ENCODE peak calls at places on chromosomes 2 and 18, in five cellular contexts. A, S, K, N and T are unnamed samples.

GRCh38 chr2:121653035-121653434 is 3.8 kb upstream of the CLASP1 start:
- DNase-seq in A (no peak), S (no peak), K (no peak), N (no peak), T (no peak)

GRCh38 chr2:219851801-219852481 is 224.5 kb downstream of the SLC4A3 start:
- DNase-seq in A (no peak), S (no peak), K (peak), N (no peak), T (no peak)

GRCh38 chr2:158120664-158121063 is 19.0 kb downstream of the UPP2 start:
- DNase-seq in A (no peak), S (no peak), K (no peak), N (no peak), T (no peak)

GRCh38 chr2:61257446-61257845 is 95.5 kb downstream of the C2orf74 start:
- DNase-seq in A (no peak), S (no peak), K (no peak), N (no peak), T (no peak)

GRCh38 chr18:76357585-76358265 is 137.3 kb downstream of the ZNF516 start:
- DNase-seq in A (no peak), S (no peak), K (peak), N (no peak), T (no peak)

GRCh38 chr2:196252408-196253114 is 81.2 kb upstream of the STK17B start:
- DNase-seq in A (no peak), S (no peak), K (peak), N (no peak), T (no peak)

GRCh38 chr2:105919826-105920225 is 175.1 kb downstream of the NCK2 start:
- DNase-seq in A (no peak), S (peak), K (peak), N (no peak), T (no peak)

GRCh38 chr2:68878753-68879152 is 7.6 kb upstream of the BMP10 start:
- DNase-seq in A (no peak), S (no peak), K (peak), N (no peak), T (no peak)

GRCh38 chr18:76875390-76876330 is 53.3 kb downstream of the ZNF236 start:
- DNase-seq in A (no peak), S (no peak), K (peak), N (no peak), T (no peak)

GRCh38 chr2:107808986-107809385 is 17.7 kb upstream of the RGPD4 start:
- DNase-seq in A (peak), S (no peak), K (no peak), N (no peak), T (no peak)

GRCh38 chr2:190119257-190119656 is 56.7 kb upstream of the MSTN start:
- DNase-seq in A (no peak), S (no peak), K (no peak), N (peak), T (no peak)

GRCh38 chr2:218284106-218284811 is 8.0 kb downstream of the TMBIM1 start:
- DNase-seq in A (peak), S (no peak), K (peak), N (peak), T (no peak)

GRCh38 chr2:181466661-181467576 is 9.7 kb downstream of the ITGA4 start:
- DNase-seq in A (peak), S (peak), K (peak), N (peak), T (no peak)

GRCh38 chr2:186623121-186623520 is 33.3 kb downstream of the ITGAV start:
- DNase-seq in A (no peak), S (no peak), K (no peak), N (no peak), T (no peak)

GRCh38 chr18:79167526-79168190 is 98.5 kb downstream of the ATP9B start:
- DNase-seq in A (peak), S (no peak), K (no peak), N (no peak), T (no peak)

GRCh38 chr2:221465776-221466175 is 106.3 kb downstream of the EPHA4 start:
- DNase-seq in A (no peak), S (no peak), K (peak), N (no peak), T (no peak)

GRCh38 chr18:58668897-58669296 is 2.4 kb upstream of the MALT1 start:
- DNase-seq in A (no peak), S (no peak), K (peak), N (no peak), T (no peak)

GRCh38 chr2:20419752-20420151 is 27.1 kb upstream of the RHOB start:
- DNase-seq in A (no peak), S (no peak), K (no peak), N (no peak), T (no peak)

GRCh38 chr2:219252570-219252899 is 508 bp upstream of the TUBA4B start:
- DNase-seq in A (no peak), S (no peak), K (no peak), N (no peak), T (no peak)

GRCh38 chr2:159200498-159200897 is 86.0 kb downstream of the WDSUB1 start:
- DNase-seq in A (no peak), S (no peak), K (peak), N (no peak), T (no peak)

GRCh38 chr2:113156278-113157107 is 17.3 kb upstream of the PSD4 start:
- DNase-seq in A (no peak), S (no peak), K (no peak), N (no peak), T (no peak)

GRCh38 chr2:95332036-95332435 is 34.9 kb downstream of the KCNIP3 start:
- DNase-seq in A (peak), S (no peak), K (no peak), N (no peak), T (no peak)

GRCh38 chr2:241984658-241985057 is 115.1 kb downstream of the RTP5 start:
- DNase-seq in A (no peak), S (no peak), K (no peak), N (no peak), T (no peak)

GRCh38 chr18:6855767-6856166 is 126.3 kb downstream of the ARHGAP28 start:
- DNase-seq in A (no peak), S (no peak), K (no peak), N (no peak), T (no peak)

GRCh38 chr2:55922488-55922887 is 1.1 kb downstream of the EFEMP1 start:
- DNase-seq in A (no peak), S (no peak), K (peak), N (no peak), T (no peak)

GRCh38 chr18:31484461-31484860 is 13.5 kb upstream of the DSG2 start:
- DNase-seq in A (no peak), S (no peak), K (no peak), N (no peak), T (no peak)

GRCh38 chr2:26325851-26326250 is 20.1 kb upstream of the SELENOI start:
- DNase-seq in A (no peak), S (no peak), K (peak), N (no peak), T (no peak)

GRCh38 chr2:236317938-236318396 is 53.8 kb upstream of the ASB18 start:
- DNase-seq in A (no peak), S (peak), K (no peak), N (no peak), T (no peak)

GRCh38 chr18:54209471-54210180 is 14.8 kb downstream of the MBD2 start:
- DNase-seq in A (no peak), S (no peak), K (peak), N (no peak), T (no peak)

GRCh38 chr18:44899832-44900231 is 219.1 kb downstream of the SETBP1 start:
- DNase-seq in A (no peak), S (no peak), K (no peak), N (no peak), T (no peak)
- TF ChIP-seq CTCF in A (no peak), S (no peak), K (no peak), N (no peak), T (no peak)

DNA sequence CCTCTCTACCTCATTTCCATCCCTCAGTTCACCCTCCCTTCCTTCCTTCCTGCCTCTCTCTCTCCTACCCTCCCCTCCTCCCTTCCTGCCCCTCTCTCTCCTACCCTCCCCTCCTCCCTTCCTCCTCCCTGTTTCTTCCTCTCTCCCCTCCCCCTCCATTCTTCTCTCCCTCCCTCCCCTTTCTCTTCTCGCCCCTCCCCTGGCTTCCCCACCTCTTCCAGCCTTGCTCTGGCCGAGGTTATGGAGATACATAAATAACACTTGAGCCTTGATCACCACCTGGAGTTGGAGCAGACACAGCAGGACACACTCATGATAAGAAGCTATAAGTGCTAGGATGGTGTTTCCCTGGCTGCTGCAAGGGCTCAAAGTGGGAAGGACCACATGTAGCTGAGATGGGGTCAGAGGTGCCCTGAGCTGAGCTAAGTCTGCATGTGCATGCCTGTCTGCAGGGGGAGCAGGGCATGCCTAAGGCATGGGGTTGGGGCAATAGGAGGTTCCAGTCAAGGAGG is 326.1 kb upstream of the HS6ST1 start:
- DNase-seq in A (no peak), S (peak), K (no peak), N (no peak), T (no peak)
- TF ChIP-seq CTCF in A (no peak), S (no peak), K (no peak), N (no peak), T (no peak)

DNA sequence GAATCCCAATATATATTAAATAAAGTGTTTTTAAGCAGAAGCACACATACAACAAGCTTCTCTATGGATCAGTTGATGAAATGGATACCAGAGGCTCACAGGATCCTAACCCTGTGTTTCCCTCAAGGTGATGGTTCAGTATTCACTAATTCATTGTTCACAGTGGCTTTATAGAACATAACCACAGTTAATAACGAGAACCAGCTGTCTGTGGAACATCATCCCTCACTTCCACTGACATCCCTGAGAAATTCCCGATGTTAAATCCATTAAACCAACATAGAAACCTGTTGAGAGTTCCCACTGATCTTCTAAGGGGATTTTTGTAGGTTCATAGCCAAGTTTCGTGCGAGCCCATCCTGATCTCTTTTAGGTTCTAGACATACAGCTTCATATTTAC is 29.0 kb downstream of the CCDC195 start:
- DNase-seq in A (no peak), S (no peak), K (no peak), N (no peak), T (no peak)
- TF ChIP-seq CTCF in A (no peak), S (no peak), K (no peak), N (no peak), T (no peak)

GRCh38 chr2:200477667-200478121 is 32.2 kb downstream of the KCTD18 start:
- DNase-seq in A (peak), S (no peak), K (no peak), N (no peak), T (no peak)
- TF ChIP-seq CTCF in A (no peak), S (no peak), K (no peak), N (no peak), T (no peak)